ENCODE peak calls at places on chromosomes 16 and 17, in six cellular contexts. Z is activated B cell treated with CpG ODN at 0.5 μM for 24 hours; V is CD8-positive, alpha-beta T cell; P is nephron progenitor cell; X is type B pancreatic cell; N is tibial artery. L is an unnamed sample.

GRCh38 chr17:82294086-82294773 is 20.7 kb upstream of the CSNK1D start:
- DNase-seq in Z (no peak), V (no peak), P (no peak), X (no peak), N (no peak), L (no peak)

GRCh38 chr17:77145635-77146632 is 5.2 kb downstream of the SEC14L1 start:
- DNase-seq in Z (no peak), V (no peak), P (peak; percentile 40), X (no peak), N (peak; percentile 85), L (no peak)

GRCh38 chr17:82224666-82225065 is 4.2 kb upstream of the SLC16A3 start:
- DNase-seq in Z (no peak), V (no peak), P (no peak), X (no peak), N (no peak), L (no peak)

GRCh38 chr17:73286863-73287296 is 24.9 kb downstream of the CDC42EP4 start:
- DNase-seq in Z (no peak), V (no peak), P (no peak), X (no peak), N (no peak), L (no peak)

GRCh38 chr16:15404792-15405191 is 9.2 kb downstream of the MPV17L start:
- DNase-seq in Z (no peak), V (no peak), P (no peak), X (no peak), N (peak; percentile 65), L (no peak)

GRCh38 chr17:46179375-46179999 is 13.7 kb downstream of the KANSL1 start:
- DNase-seq in Z (no peak), V (no peak), P (no peak), X (no peak), N (no peak), L (no peak)

GRCh38 chr16:30740364-30741251 is 7.6 kb upstream of the PHKG2 start:
- DNase-seq in Z (no peak), V (no peak), P (no peak), X (no peak), N (peak; percentile 95), L (peak; percentile 33)

GRCh38 chr17:5069724-5070123 is 8.5 kb upstream of the ZFP3 start:
- DNase-seq in Z (no peak), V (no peak), P (no peak), X (no peak), N (no peak), L (no peak)

GRCh38 chr17:6508519-6509294 is 47.6 kb downstream of the PITPNM3 start:
- DNase-seq in Z (no peak), V (no peak), P (peak; percentile 25), X (no peak), N (peak; percentile 55), L (no peak)

GRCh38 chr16:27826081-27826892 is 237.2 kb downstream of the GSG1L start:
- DNase-seq in Z (no peak), V (no peak), P (no peak), X (no peak), N (no peak), L (no peak)

GRCh38 chr17:40351185-40352043 is 13.1 kb downstream of the GJD3 start:
- DNase-seq in Z (no peak), V (no peak), P (peak; percentile 42), X (no peak), N (no peak), L (no peak)

GRCh38 chr17:73365934-73366623 is 54.3 kb upstream of the CDC42EP4 start:
- DNase-seq in Z (no peak), V (no peak), P (no peak), X (no peak), N (no peak), L (no peak)

GRCh38 chr17:17433260-17433659 is 43.5 kb upstream of the MED9 start:
- DNase-seq in Z (no peak), V (no peak), P (no peak), X (no peak), N (no peak), L (no peak)

GRCh38 chr17:62675260-62675659 is 47.8 kb downstream of the MRC2 start:
- DNase-seq in Z (no peak), V (no peak), P (no peak), X (no peak), N (no peak), L (no peak)

GRCh38 chr16:29825145-29826044 is 5.1 kb downstream of the MVP start:
- DNase-seq in Z (no peak), V (peak; percentile 53), P (no peak), X (no peak), N (no peak), L (no peak)

GRCh38 chr16:65772134-65772732 is 594.3 kb upstream of the CDH5 start:
- DNase-seq in Z (no peak), V (no peak), P (no peak), X (no peak), N (no peak), L (no peak)

GRCh38 chr16:66473654-66474519 is 46.8 kb downstream of the BEAN1 start:
- DNase-seq in Z (no peak), V (peak; percentile 34), P (no peak), X (peak; percentile 54), N (no peak), L (no peak)

GRCh38 chr17:21756856-21757619 is 64.7 kb downstream of the KCNJ18 start:
- DNase-seq in Z (no peak), V (no peak), P (no peak), X (no peak), N (peak; percentile 27), L (no peak)

GRCh38 chr16:57409870-57410585 is 5.5 kb downstream of the CCL17 start:
- DNase-seq in Z (no peak), V (no peak), P (peak; percentile 22), X (no peak), N (peak; percentile 61), L (no peak)

DNA sequence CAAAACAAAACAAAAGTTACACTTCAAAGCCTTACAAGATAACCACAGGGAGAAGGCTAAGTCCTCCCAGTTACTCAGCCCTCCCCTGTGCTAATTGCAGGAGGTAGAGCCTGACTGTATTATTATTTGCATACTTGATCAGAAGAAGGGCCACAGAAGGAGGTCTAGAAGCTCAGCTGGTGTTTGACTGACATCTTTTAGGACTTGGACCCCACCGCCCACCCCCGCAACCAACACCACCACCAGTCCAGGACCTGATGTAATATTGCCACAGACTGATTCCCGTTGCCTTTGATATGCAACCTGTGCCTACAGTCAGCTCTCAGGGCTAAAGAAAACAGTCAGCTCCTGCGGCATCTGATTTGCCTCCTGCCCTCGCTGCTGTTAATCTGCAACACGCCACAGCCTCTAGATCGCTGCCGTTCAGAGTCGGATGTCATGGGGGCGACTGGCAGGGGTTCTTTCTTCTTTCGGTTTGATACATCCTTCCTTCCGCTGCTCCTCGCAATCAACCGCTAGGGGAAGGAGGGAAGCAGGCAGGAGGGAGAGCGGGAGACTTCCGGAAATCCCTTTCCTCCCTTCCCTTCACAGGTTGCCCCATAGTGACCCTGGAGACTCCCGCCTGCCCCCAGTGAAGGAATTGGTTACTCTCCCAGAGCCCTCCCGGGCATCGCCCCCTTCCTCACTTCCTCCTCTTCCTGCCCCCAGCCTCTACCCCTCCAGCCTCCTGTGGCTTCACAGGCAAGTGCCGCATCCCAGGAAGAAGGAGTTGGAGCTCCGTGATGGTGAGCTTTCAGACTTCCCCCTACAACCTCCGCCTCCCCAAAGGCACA is 90.5 kb upstream of the SOX9 start:
- DNase-seq in Z (no peak), V (peak; percentile 47), P (peak; percentile 56), X (peak; percentile 68), N (no peak), L (no peak)
- TF ChIP-seq CTCF in Z (no peak), V (no peak), P (peak; percentile 44), X (peak; percentile 78), N (peak; percentile 18), L (no peak)

GRCh38 chr17:78826426-78826825 is 14.2 kb downstream of the USP36 start:
- DNase-seq in Z (no peak), V (no peak), P (no peak), X (no peak), N (no peak), L (no peak)

GRCh38 chr17:78829477-78829876 is 11.1 kb downstream of the USP36 start:
- DNase-seq in Z (no peak), V (no peak), P (no peak), X (no peak), N (no peak), L (no peak)

GRCh38 chr17:78826836-78827509 is 13.6 kb downstream of the USP36 start:
- DNase-seq in Z (no peak), V (no peak), P (no peak), X (no peak), N (no peak), L (no peak)

GRCh38 chr17:78825696-78826095 is 14.9 kb downstream of the USP36 start:
- DNase-seq in Z (no peak), V (no peak), P (no peak), X (no peak), N (no peak), L (no peak)

DNA sequence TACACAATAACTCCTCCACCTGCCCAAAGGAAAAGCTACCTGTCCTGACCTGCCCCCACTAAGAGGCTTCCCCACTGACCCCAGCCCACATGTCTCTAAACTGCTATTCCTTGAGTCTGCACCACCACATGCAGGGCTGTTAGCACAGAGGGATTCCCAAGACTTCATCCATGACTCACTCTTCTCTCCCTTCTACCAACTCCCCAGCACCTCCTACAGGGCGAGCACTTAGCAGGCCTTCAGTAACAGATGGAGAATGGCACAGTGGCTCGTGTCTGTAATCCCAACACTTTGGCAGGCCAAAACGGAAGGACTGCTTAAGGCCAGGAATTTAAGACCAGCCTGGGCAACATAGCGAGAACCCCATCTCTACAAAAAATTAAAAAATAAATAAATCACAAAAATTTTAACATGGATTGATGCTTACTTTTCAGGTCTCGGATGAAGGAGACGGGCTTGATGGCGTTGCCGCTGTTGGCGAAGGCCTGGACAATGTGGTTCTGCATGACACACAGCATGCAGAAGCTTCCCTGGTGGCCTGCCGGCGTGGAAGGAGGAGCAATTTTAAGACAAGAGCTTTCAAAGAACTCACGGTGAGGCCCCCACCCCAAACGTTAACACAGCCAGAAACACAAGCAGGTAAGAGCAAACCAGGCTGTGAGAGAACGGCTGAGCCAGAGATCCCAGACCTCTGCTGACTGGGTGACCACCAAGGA is 12.0 kb downstream of the USP36 start:
- DNase-seq in Z (no peak), V (no peak), P (no peak), X (no peak), N (no peak), L (no peak)
- TF ChIP-seq CTCF in Z (no peak), V (no peak), P (no peak), X (no peak), N (no peak), L (no peak)

GRCh38 chr16:1538804-1539520 is 5.5 kb downstream of the TMEM204 start:
- DNase-seq in Z (no peak), V (no peak), P (no peak), X (no peak), N (no peak), L (no peak)
- TF ChIP-seq CTCF in Z (no peak), V (no peak), P (no peak), X (no peak), N (no peak), L (no peak)

GRCh38 chr16:79589495-79590134 is 10.9 kb downstream of the MAF start:
- DNase-seq in Z (no peak), V (no peak), P (no peak), X (no peak), N (no peak), L (no peak)
- TF ChIP-seq CTCF in Z (no peak), V (no peak), P (no peak), X (no peak), N (no peak), L (no peak)

GRCh38 chr16:50497592-50497991 is 50.6 kb upstream of the NKD1 start:
- DNase-seq in Z (no peak), V (peak; percentile 45), P (no peak), X (peak; percentile 48), N (no peak), L (no peak)
- TF ChIP-seq CTCF in Z (no peak), V (no peak), P (no peak), X (no peak), N (no peak), L (no peak)

L was measured in omental fat pad.